ENCODE peak calls at places on chromosomes 3 and 15, in five cellular contexts. V is activated B cell treated with CpG ODN at 0.5 μM for 24 hours; N is activated CD8-positive, alpha-beta memory T cell treated with anti-CD3 and anti-CD28 coated beads, Interleukin-2, amount 10 ng/mL, durations not matched to agents 7 days and 5 days; T is mucosa of descending colon; E is gastroesophageal sphincter. X is an unnamed sample.

GRCh38 chr15:86010398-86010797 is 69.3 kb upstream of the AGBL1 start:
- ATAC-seq in N (no peak), V (no peak), E (no peak), T (no peak), X (no peak)

GRCh38 chr3:73295511-73296257 is 234.2 kb downstream of the EBLN2 start:
- ATAC-seq in N (no peak), V (no peak), E (no peak), T (no peak), X (no peak)

GRCh38 chr3:159783780-159784747 is 204.6 kb upstream of the IL12A start:
- ATAC-seq in T (no peak), V (no peak), N (no peak), E (peak; percentile 85), X (no peak)

GRCh38 chr15:55224892-55225291 is 28.2 kb upstream of the RSL24D1 start:
- ATAC-seq in N (peak; percentile 32), E (no peak), V (no peak), T (peak; percentile 42), X (no peak)

GRCh38 chr3:48361928-48362327 is 10.1 kb upstream of the FBXW12 start:
- ATAC-seq in N (no peak), V (no peak), T (no peak), E (no peak), X (no peak)

GRCh38 chr3:74537164-74537563 is 77.3 kb downstream of the CNTN3 start:
- ATAC-seq in E (no peak), V (no peak), T (no peak), N (no peak), X (no peak)

GRCh38 chr3:188191460-188191859 is 37.5 kb downstream of the LPP start:
- ATAC-seq in V (no peak), T (no peak), N (no peak), E (no peak), X (no peak)

GRCh38 chr15:71333839-71334238 is 218.6 kb downstream of the THSD4 start:
- ATAC-seq in V (no peak), N (peak; percentile 47), T (no peak), E (no peak), X (peak; percentile 19)

GRCh38 chr3:53616330-53616729 is 121.9 kb downstream of the CACNA1D start:
- ATAC-seq in N (no peak), V (no peak), E (no peak), T (no peak), X (no peak)

GRCh38 chr3:112514527-112515128 is 15.4 kb upstream of the BTLA start:
- ATAC-seq in E (no peak), N (peak; percentile 100), T (peak; percentile 51), V (peak; percentile 86), X (no peak)

GRCh38 chr3:20726786-20727185 is 540.8 kb upstream of the SGO1 start:
- ATAC-seq in N (no peak), E (no peak), V (no peak), T (no peak), X (no peak)

GRCh38 chr3:155232605-155233004 is 60.9 kb downstream of the STRIT1 start:
- ATAC-seq in E (peak; percentile 91), T (peak; percentile 44), V (no peak), N (no peak), X (peak; percentile 86)

GRCh38 chr3:132368962-132369361 is 48.3 kb upstream of the DNAJC13 start:
- ATAC-seq in E (no peak), T (no peak), N (no peak), V (no peak), X (no peak)

GRCh38 chr15:45732544-45733130 is 97.8 kb downstream of the SQOR start:
- ATAC-seq in T (peak; percentile 24), V (no peak), E (no peak), N (no peak), X (no peak)

GRCh38 chr3:28645149-28645548 is 296.5 kb upstream of the AZI2 start:
- ATAC-seq in E (no peak), V (no peak), N (no peak), T (no peak), X (no peak)

GRCh38 chr3:59653405-59654119 is 603.7 kb upstream of the CFAP20DC start:
- ATAC-seq in T (no peak), N (no peak), V (no peak), E (peak; percentile 42), X (no peak)

GRCh38 chr15:80990955-80991354 is 1.3 kb upstream of the MESD start:
- ATAC-seq in E (no peak), N (no peak), V (no peak), T (no peak), X (no peak)

GRCh38 chr3:178078933-178079332 is 457.3 kb upstream of the KCNMB2 start:
- ATAC-seq in T (no peak), E (peak; percentile 54), N (no peak), V (no peak), X (peak; percentile 61)

GRCh38 chr3:138949002-138949418 is 2.0 kb downstream of the FOXL2NB start:
- ATAC-seq in E (no peak), V (no peak), T (no peak), N (no peak), X (no peak)

GRCh38 chr3:171984883-171985282 is 54.5 kb upstream of the FNDC3B start:
- ATAC-seq in N (no peak), T (peak; percentile 31), V (no peak), E (no peak), X (no peak)

GRCh38 chr3:308597-309321 is 112.2 kb downstream of the CHL1 start:
- ATAC-seq in V (peak; percentile 54), N (no peak), T (no peak), E (no peak), X (no peak)

GRCh38 chr3:51985971-51986947 is 2.9 kb downstream of the ACY1 start:
- ATAC-seq in T (peak; percentile 42), N (no peak), E (no peak), V (no peak), X (no peak)

GRCh38 chr15:62455441-62455921 is 290.4 kb upstream of the C2CD4B start:
- ATAC-seq in N (no peak), T (no peak), V (no peak), E (no peak), X (no peak)

GRCh38 chr15:92936693-92937092 is 36.6 kb downstream of the CHD2 start:
- ATAC-seq in T (no peak), N (no peak), V (no peak), E (no peak), X (no peak)

GRCh38 chr15:98000249-98001203 is 40.0 kb downstream of the ARRDC4 start:
- ATAC-seq in V (no peak), N (no peak), T (peak; percentile 81), E (no peak), X (no peak)

GRCh38 chr15:57138260-57138895 is 219.9 kb downstream of the TCF12 start:
- ATAC-seq in E (no peak), N (no peak), T (peak; percentile 84), V (no peak), X (peak; percentile 96)

GRCh38 chr3:187072582-187072981 is 66.7 kb downstream of the RPL39L start:
- ATAC-seq in E (no peak), V (peak; percentile 84), T (peak; percentile 35), N (no peak), X (no peak)

GRCh38 chr3:61371123-61371522 is 119.9 kb upstream of the FHIT start:
- ATAC-seq in N (no peak), E (no peak), T (no peak), V (no peak), X (peak; percentile 49)

GRCh38 chr3:123068227-123069020 is 1.6 kb downstream of the PDIA5 start:
- ATAC-seq in T (peak; percentile 18), V (no peak), N (no peak), E (no peak), X (no peak)

GRCh38 chr3:40398346-40398745 is 11.4 kb downstream of the ENTPD3 start:
- ATAC-seq in V (no peak), E (no peak), N (no peak), T (no peak), X (no peak)

GRCh38 chr15:67941643-67942315 is 101.9 kb upstream of the RNU6-1 start:
- ATAC-seq in T (peak; percentile 40), N (no peak), V (no peak), E (no peak), X (peak; percentile 73)

GRCh38 chr3:3065876-3066275 is 44.3 kb downstream of the IL5RA start:
- ATAC-seq in T (no peak), N (no peak), E (no peak), V (no peak), X (no peak)

GRCh38 chr15:47974724-47975123 is 146.1 kb upstream of the SLC24A5 start:
- ATAC-seq in E (no peak), V (no peak), N (no peak), T (no peak), X (no peak)

GRCh38 chr15:100803158-100803440 is 76.5 kb upstream of the ALDH1A3 start:
- ATAC-seq in E (no peak), N (no peak), V (no peak), T (no peak), X (no peak)

GRCh38 chr3:33060609-33061337 is 36.2 kb downstream of the GLB1 start:
- ATAC-seq in N (no peak), T (peak; percentile 57), V (peak; percentile 53), E (no peak), X (no peak)

GRCh38 chr3:59262076-59262498 is 212.3 kb upstream of the CFAP20DC start:
- ATAC-seq in E (no peak), N (no peak), V (peak; percentile 92), T (no peak), X (no peak)

GRCh38 chr3:53056442-53056841 is 10.6 kb upstream of the SFMBT1 start:
- ATAC-seq in T (peak; percentile 34), E (no peak), V (peak; percentile 49), N (peak; percentile 33), X (peak; percentile 86)

X was measured in SK-N-SH treated with all-trans-retinoic acid at 6 μM for 48 hours.